ENCODE peak calls at places on chromosomes 11 and 22, in four cellular contexts. One of them, this sample, is unnamed.

GRCh38 chr11:88480217-88480616 is 142.7 kb upstream of the CTSC start:
- DNase-seq in PC-9: peak; percentile 17
- DNase-seq in activated T-cell treated with anti-CD3 and anti-CD28 coated beads for 24 hours: no peak
- DNase-seq in GM04503: peak; percentile 99
- DNase-seq in this sample: no peak

GRCh38 chr22:41775976-41776375 is 24.5 kb upstream of the CCDC134 start:
- DNase-seq in PC-9: peak; percentile 9
- DNase-seq in activated T-cell treated with anti-CD3 and anti-CD28 coated beads for 24 hours: no peak
- DNase-seq in GM04503: no peak
- DNase-seq in this sample: no peak

GRCh38 chr11:57763568-57763967 is 2.0 kb downstream of the CTNND1 start:
- DNase-seq in PC-9: no peak
- DNase-seq in activated T-cell treated with anti-CD3 and anti-CD28 coated beads for 24 hours: no peak
- DNase-seq in GM04503: no peak
- DNase-seq in this sample: no peak

GRCh38 chr11:65041206-65042035 is at the start of gene SAC3D1:
- DNase-seq in PC-9: peak; percentile 83
- DNase-seq in activated T-cell treated with anti-CD3 and anti-CD28 coated beads for 24 hours: peak; percentile 62
- DNase-seq in GM04503: no peak
- DNase-seq in this sample: no peak

GRCh38 chr11:1206391-1207271 is 16.2 kb upstream of the MUC5B start:
- DNase-seq in PC-9: no peak
- DNase-seq in activated T-cell treated with anti-CD3 and anti-CD28 coated beads for 24 hours: no peak
- DNase-seq in GM04503: no peak
- DNase-seq in this sample: no peak

GRCh38 chr22:43345761-43346261 is 2.6 kb upstream of the SCUBE1 start:
- DNase-seq in PC-9: no peak
- DNase-seq in activated T-cell treated with anti-CD3 and anti-CD28 coated beads for 24 hours: no peak
- DNase-seq in GM04503: no peak
- DNase-seq in this sample: no peak

GRCh38 chr11:11279956-11280689 is 72.9 kb downstream of the CSNK2A3 start:
- DNase-seq in PC-9: no peak
- DNase-seq in activated T-cell treated with anti-CD3 and anti-CD28 coated beads for 24 hours: no peak
- DNase-seq in GM04503: no peak
- DNase-seq in this sample: no peak

GRCh38 chr11:64498151-64498550 is 92.9 kb upstream of the SLC22A12 start:
- DNase-seq in PC-9: no peak
- DNase-seq in activated T-cell treated with anti-CD3 and anti-CD28 coated beads for 24 hours: no peak
- DNase-seq in GM04503: no peak
- DNase-seq in this sample: no peak

GRCh38 chr22:29691636-29692326 is 28.0 kb upstream of the CABP7 start:
- DNase-seq in PC-9: peak; percentile 39
- DNase-seq in activated T-cell treated with anti-CD3 and anti-CD28 coated beads for 24 hours: no peak
- DNase-seq in GM04503: no peak
- DNase-seq in this sample: no peak

GRCh38 chr22:27677895-27678458 is 123.6 kb downstream of the MN1 start:
- DNase-seq in PC-9: no peak
- DNase-seq in activated T-cell treated with anti-CD3 and anti-CD28 coated beads for 24 hours: no peak
- DNase-seq in GM04503: no peak
- DNase-seq in this sample: no peak

This sample was measured in pulmonary artery endothelial cell.